ENCODE peak calls at places on chromosome 6, in four cellular contexts. I, Y, D and C are unnamed samples.

GRCh38 chr6:42255050-42255449 is 37.4 kb upstream of the MRPS10 start:
- DNase-seq in I (no peak), Y (no peak), D (no peak), C (no peak)

GRCh38 chr6:134903448-134903847 is 46.5 kb downstream of the ALDH8A1 start:
- DNase-seq in I (no peak), Y (no peak), D (no peak), C (no peak)

GRCh38 chr6:139882234-139882633 is 507.8 kb upstream of the CITED2 start:
- DNase-seq in I (no peak), Y (no peak), D (no peak), C (no peak)

GRCh38 chr6:113936093-113936934 is 34.6 kb downstream of the HDAC2 start:
- DNase-seq in I (peak; percentile 50), Y (peak; percentile 47), D (peak; percentile 24), C (peak; percentile 54)

GRCh38 chr6:114281496-114281895 is 61.3 kb downstream of the HS3ST5 start:
- DNase-seq in I (no peak), Y (no peak), D (no peak), C (no peak)

GRCh38 chr6:147132889-147133288 is 71.3 kb upstream of the STXBP5 start:
- DNase-seq in I (no peak), Y (no peak), D (no peak), C (no peak)

GRCh38 chr6:113959235-113959634 is 11.7 kb downstream of the HDAC2 start:
- DNase-seq in I (no peak), Y (no peak), D (no peak), C (no peak)

GRCh38 chr6:37005827-37006514 is 516 bp downstream of the FGD2 start:
- DNase-seq in I (no peak), Y (no peak), D (no peak), C (no peak)

GRCh38 chr6:169589699-169590257 is 112.1 kb downstream of the WDR27 start:
- DNase-seq in I (no peak), Y (no peak), D (no peak), C (no peak)

GRCh38 chr6:169589293-169589692 is 112.5 kb downstream of the WDR27 start:
- DNase-seq in I (no peak), Y (no peak), D (no peak), C (no peak)

GRCh38 chr6:169591616-169592015 is 110.2 kb downstream of the WDR27 start:
- DNase-seq in I (no peak), Y (no peak), D (no peak), C (no peak)

GRCh38 chr6:169590376-169590939 is 111.4 kb downstream of the WDR27 start:
- DNase-seq in I (no peak), Y (no peak), D (no peak), C (no peak)

GRCh38 chr6:169587992-169588391 is 113.8 kb downstream of the WDR27 start:
- DNase-seq in I (no peak), Y (no peak), D (no peak), C (no peak)
- TF ChIP-seq FOXK2 in I (no peak), Y (no peak), D (no peak), C (no peak)

DNA sequence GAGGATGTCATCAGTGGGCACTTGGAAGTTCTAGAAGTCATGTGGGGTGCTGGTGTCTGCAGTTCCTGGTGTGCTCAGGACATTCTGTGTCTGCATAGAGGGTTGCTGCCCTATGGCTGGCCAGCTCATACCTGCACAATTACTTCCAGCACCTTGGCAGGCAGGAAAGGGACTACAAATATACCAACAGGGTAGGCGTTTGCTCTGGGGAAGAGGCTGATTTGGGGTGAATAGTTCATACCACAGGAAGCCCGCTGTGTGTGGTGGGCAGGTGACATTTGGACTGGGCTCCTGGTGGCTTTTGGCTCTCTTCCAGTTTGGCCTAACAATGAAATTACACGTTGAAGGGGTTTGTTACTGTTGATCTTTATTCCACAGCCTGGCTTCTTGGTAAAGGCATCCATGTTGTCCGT is 88.2 kb downstream of the RSPH3 start:
- DNase-seq in I (no peak), Y (no peak), D (peak; percentile 30), C (no peak)
- TF ChIP-seq TARDBP in I (no peak), Y (no peak), D (no peak), C (no peak)

GRCh38 chr6:155190667-155191066 is 73.1 kb upstream of the CLDN20 start:
- DNase-seq in I (no peak), Y (no peak), D (no peak), C (no peak)

GRCh38 chr6:155187096-155187495 is 76.7 kb upstream of the CLDN20 start:
- DNase-seq in I (no peak), Y (no peak), D (no peak), C (no peak)

GRCh38 chr6:155187994-155188706 is 75.7 kb upstream of the CLDN20 start:
- DNase-seq in I (no peak), Y (no peak), D (no peak), C (no peak)

GRCh38 chr6:155186052-155186658 is 77.7 kb upstream of the CLDN20 start:
- DNase-seq in I (no peak), Y (no peak), D (no peak), C (no peak)

GRCh38 chr6:155188707-155189496 is 74.9 kb upstream of the CLDN20 start:
- DNase-seq in I (peak; percentile 27), Y (no peak), D (no peak), C (no peak)
- TF ChIP-seq FOXM1 in I (no peak), Y (no peak), D (no peak), C (no peak)

GRCh38 chr6:3269412-3269975 is 10.7 kb downstream of the PSMG4 start:
- DNase-seq in I (no peak), Y (no peak), D (no peak), C (no peak)

GRCh38 chr6:3266170-3266569 is 7.4 kb downstream of the PSMG4 start:
- DNase-seq in I (no peak), Y (no peak), D (no peak), C (no peak)

GRCh38 chr6:3268680-3269079 is 9.9 kb downstream of the PSMG4 start:
- DNase-seq in I (no peak), Y (no peak), D (no peak), C (no peak)

GRCh38 chr6:3265671-3266070 is 6.9 kb downstream of the PSMG4 start:
- DNase-seq in I (no peak), Y (no peak), D (no peak), C (no peak)

DNA sequence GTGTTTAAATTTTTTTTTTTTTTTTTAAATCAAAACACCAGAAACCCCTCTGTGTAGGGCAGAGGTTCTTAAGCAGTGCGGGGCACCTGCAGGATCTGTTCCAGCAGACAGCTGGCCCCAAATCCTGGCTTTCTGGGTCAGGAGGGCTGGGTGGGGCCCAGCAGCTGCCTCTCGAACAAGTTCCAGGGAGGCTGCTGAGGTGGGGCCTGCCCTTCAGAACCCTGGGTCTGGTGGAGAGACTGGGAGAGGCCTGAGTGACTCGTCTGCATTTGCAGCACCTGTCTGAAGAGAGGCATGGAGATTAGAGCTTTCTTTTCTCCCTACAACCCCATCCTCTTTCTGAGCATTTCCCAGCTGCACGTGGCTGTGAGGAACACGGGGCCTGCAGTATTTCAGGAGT is 8.4 kb downstream of the PSMG4 start:
- DNase-seq in I (no peak), Y (no peak), D (no peak), C (no peak)
- TF ChIP-seq FOXK2 in I (no peak), Y (no peak), D (no peak), C (no peak)